ENCODE peak calls at places on chromosomes 1 and 21, in four cellular contexts. B is upper lobe of left lung, T is GM23338, W is Panc1. S is an unnamed sample.
A peak's percentile ranks its signal among the peaks of the same experiment; 100 is the strongest.

GRCh38 chr21:29351691-29352090 is 53.0 kb downstream of the BACH1 start:
- DNase-seq in B (no peak), T (no peak), W (no peak), S (no peak)

GRCh38 chr1:223752721-223753515 is 40.6 kb downstream of the CAPN2 start:
- DNase-seq in T (peak; percentile 84), W (no peak), B (no peak), S (peak; percentile 89)

GRCh38 chr1:235888119-235888643 is 21.5 kb upstream of the LYST start:
- DNase-seq in B (no peak), W (no peak), T (no peak), S (no peak)

GRCh38 chr1:27981146-27981545 is 21.4 kb downstream of the XKR8 start:
- DNase-seq in B (no peak), W (no peak), T (no peak), S (no peak)

GRCh38 chr1:9558271-9558945 is 19.1 kb downstream of the SLC25A33 start:
- DNase-seq in B (no peak), T (no peak), W (no peak), S (no peak)

GRCh38 chr1:78340006-78340405 is 150.8 kb upstream of the PTGFR start:
- DNase-seq in W (peak; percentile 22), B (no peak), T (no peak), S (no peak)

GRCh38 chr1:41404308-41404755 is 43.1 kb downstream of the FOXO6 start:
- DNase-seq in T (peak; percentile 90), W (no peak), B (no peak), S (peak; percentile 88)

GRCh38 chr1:53396563-53397268 is 62.5 kb upstream of the DMRTB1 start:
- DNase-seq in W (no peak), B (no peak), T (no peak), S (no peak)

GRCh38 chr1:4018721-4019521 is 118.8 kb upstream of the C1orf174 start:
- DNase-seq in T (no peak), W (no peak), B (no peak), S (no peak)

GRCh38 chr21:20083925-20084324 is 914.3 kb upstream of the NCAM2 start:
- DNase-seq in T (no peak), B (no peak), W (no peak), S (no peak)

GRCh38 chr1:32240140-32240951 is 6.7 kb upstream of the FAM167B start:
- DNase-seq in B (peak; percentile 93), W (no peak), T (peak; percentile 99), S (peak; percentile 97)

GRCh38 chr1:71592646-71593274 is 511.9 kb upstream of the ZRANB2 start:
- DNase-seq in T (peak; percentile 46), B (no peak), W (no peak), S (no peak)

GRCh38 chr1:193434319-193434718 is 247.9 kb upstream of the B3GALT2 start:
- DNase-seq in T (no peak), W (no peak), B (no peak), S (no peak)

GRCh38 chr1:207264663-207265270 is 56.7 kb upstream of the CD55 start:
- DNase-seq in B (no peak), W (no peak), T (no peak), S (no peak)

DNA sequence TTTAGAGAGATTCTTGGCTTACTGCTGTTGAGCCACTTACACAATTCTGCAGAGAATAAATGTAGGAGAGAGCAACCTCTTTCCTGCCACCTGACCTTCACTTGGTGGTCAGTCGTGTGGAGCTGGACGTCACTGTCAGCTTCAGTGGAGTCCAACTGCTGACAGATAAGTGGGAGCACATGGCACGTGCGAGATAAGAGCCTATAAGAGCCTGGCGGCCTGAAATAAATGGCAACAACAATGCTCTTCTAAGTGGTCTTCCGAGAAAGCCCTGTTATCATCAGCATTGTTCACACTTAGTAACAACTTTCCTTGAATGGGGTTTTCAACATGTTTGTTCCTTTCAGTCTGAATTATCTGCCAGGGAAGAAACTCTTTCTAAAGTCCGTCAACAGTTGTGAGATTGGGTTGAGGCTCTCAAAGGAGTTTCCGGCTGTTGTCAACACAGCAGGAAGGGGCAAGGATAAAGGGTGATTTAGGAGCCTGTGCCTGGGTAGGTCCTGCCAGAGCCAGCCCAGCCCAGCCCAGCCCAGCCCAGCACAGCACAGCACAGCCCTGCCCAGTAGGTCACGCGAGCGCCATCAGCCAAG is 57.2 kb upstream of the RUNX1 start:
- DNase-seq in B (peak; percentile 29), T (no peak), W (no peak), S (no peak)
- H3K27me3 ChIP-seq in B (no peaks in the 10 kb centered on the region), T (no peaks in the 10 kb centered on the region), W (no peaks in the 10 kb centered on the region), S (no peaks in the 10 kb centered on the region)

GRCh38 chr1:160377585-160378206 is 10.8 kb downstream of the NHLH1 start:
- DNase-seq in T (peak; percentile 23), B (no peak), W (no peak), S (no peak)

GRCh38 chr1:160374701-160375443 is 8.0 kb downstream of the NHLH1 start:
- DNase-seq in W (no peak), T (peak; percentile 64), B (no peak), S (peak; percentile 77)

GRCh38 chr1:160374291-160374690 is 7.4 kb downstream of the NHLH1 start:
- DNase-seq in T (no peak), W (no peak), B (no peak), S (no peak)

GRCh38 chr1:160375788-160376524 is 9.1 kb downstream of the NHLH1 start:
- DNase-seq in T (peak; percentile 71), B (no peak), W (no peak), S (peak; percentile 59)

DNA sequence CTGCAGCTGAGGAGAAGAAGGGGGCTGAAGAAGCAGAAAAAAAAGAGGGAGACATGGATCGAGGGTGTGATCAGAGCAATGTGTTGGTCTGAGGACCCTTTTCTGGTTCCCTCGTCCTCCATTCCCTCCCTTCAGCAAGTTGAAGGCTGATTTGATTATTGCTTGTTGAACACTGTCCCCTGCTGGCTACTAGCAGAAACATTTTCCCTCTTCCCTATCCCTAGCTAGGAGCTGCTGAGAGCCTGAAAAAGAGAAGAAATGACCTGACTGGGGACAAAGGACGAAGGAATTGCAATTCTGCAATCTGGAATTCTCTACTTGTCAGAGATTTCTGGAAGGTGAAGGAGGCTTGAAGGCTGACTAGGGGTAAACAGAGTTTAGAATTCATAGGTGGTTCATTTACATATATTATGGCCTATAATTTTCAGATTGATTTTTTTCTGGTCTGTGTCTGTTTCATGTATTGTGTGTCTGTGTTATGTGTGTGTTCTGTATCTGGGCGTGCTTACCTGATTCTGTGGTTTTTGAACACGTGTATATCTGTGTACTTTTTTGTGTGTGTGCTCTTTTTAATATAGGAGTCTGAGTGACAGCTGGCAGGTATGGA is 9.8 kb downstream of the NHLH1 start:
- DNase-seq in B (no peak), T (peak; percentile 92), W (peak; percentile 63), S (peak; percentile 79)
- H3K4me3 ChIP-seq in B (no peak overlapping the region), T (peak overlapping the region; percentile 6), W (no peak overlapping the region), S (no peak overlapping the region)

DNA sequence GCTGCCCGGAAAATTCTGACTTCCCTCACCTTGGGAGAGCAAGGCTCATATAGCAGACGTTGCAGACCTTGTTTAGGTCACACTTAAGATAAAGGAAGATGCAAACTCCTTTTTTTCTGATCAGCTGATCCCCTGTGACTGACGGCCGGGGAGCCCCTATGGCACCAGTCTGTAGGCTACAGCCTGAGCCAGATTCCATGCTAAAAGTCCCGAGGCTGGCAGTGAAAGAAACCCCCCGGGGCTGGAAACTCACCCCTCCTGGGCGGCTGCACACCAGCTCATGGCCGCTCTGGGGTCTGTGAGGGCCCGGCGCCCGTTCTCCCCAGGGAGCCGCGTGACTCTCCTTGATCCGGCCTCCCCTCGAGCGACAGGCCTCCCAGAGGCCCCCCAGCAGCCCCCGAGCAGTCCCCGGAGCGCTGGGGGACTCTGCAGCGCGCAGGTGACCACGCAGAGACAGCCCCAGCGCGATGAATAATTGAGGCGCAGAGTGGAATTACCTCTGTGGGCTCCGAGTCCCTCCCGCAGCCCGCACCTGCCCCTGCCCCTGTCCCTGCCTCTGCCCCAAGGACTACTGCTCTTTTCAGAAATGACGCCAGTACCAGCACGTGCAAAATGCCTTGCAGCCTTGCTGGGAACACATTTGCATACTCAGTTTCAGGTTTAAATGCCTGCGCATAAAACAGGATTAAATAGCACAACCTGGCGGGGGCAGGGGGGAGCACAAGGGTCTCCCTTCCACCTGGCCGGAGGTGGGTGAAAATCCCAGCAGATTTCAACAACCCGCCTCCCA is 62.6 kb upstream of the CLDN14 start:
- DNase-seq in B (peak; percentile 68), W (no peak), T (peak; percentile 85), S (peak; percentile 90)
- H3K27me3 ChIP-seq in B (peaks cover 2% of the 10 kb centered on the region), W (no peaks in the 10 kb centered on the region), T (peaks cover 4% of the 10 kb centered on the region), S (peaks cover 1% of the 10 kb centered on the region)

GRCh38 chr1:26358411-26359384 is 4.8 kb upstream of the CRYBG2 start:
- DNase-seq in B (no peak), W (no peak), T (peak; percentile 45), S (peak; percentile 74)
- H3K4me3 ChIP-seq in B (no peak overlapping the region), W (no peak overlapping the region), T (peak overlapping the region; percentile 84), S (no peak overlapping the region)